ENCODE peak calls at places on chromosomes 16 and 17, in six cellular contexts. V is T47D; L is pons; N is NCI-H2081; U is anterior cingulate cortex; S is effector memory CD4-positive, alpha-beta T cell. F is an unnamed sample.
A peak's percentile ranks its signal among the peaks of the same experiment; 100 is the strongest.

GRCh38 chr17:7588553-7589203 is 1.2 kb downstream of the SOX15 start:
- DNase-seq in V (no peak), L (no peak), N (no peak), U (no peak), S (no peak), F (no peak)

GRCh38 chr16:180101-180920 is at the start of gene HBQ1:
- DNase-seq in V (no peak), L (no peak), N (no peak), U (no peak), S (no peak), F (no peak)

GRCh38 chr17:81037026-81037782 is 2.3 kb downstream of the BAIAP2 start:
- DNase-seq in V (peak; percentile 97), L (no peak), N (no peak), U (no peak), S (no peak), F (no peak)

GRCh38 chr17:18159551-18160120 is 24.0 kb upstream of the ALKBH5 start:
- DNase-seq in V (no peak), L (no peak), N (no peak), U (no peak), S (no peak), F (no peak)

GRCh38 chr17:1193300-1193699 is 13.5 kb upstream of the ABR start:
- DNase-seq in V (no peak), L (no peak), N (no peak), U (no peak), S (no peak), F (no peak)

GRCh38 chr17:74686761-74687160 is 26.0 kb downstream of the CD300LF start:
- DNase-seq in V (no peak), L (no peak), N (no peak), U (no peak), S (no peak), F (no peak)

GRCh38 chr16:48013476-48013875 is 142.3 kb downstream of the ABCC12 start:
- DNase-seq in V (no peak), L (no peak), N (peak; percentile 12), U (no peak), S (no peak), F (peak; percentile 86)

GRCh38 chr17:10048951-10049350 is 143.9 kb upstream of the RCVRN start:
- DNase-seq in V (no peak), L (peak; percentile 99), N (no peak), U (no peak), S (no peak), F (no peak)

GRCh38 chr16:57263585-57264351 is 18.7 kb downstream of the ARL2BP start:
- DNase-seq in V (no peak), L (no peak), N (no peak), U (no peak), S (no peak), F (no peak)

GRCh38 chr17:58156839-58157803 is 8.9 kb downstream of the OR4D1 start:
- DNase-seq in V (no peak), L (peak; percentile 1), N (peak; percentile 43), U (no peak), S (peak; percentile 17), F (no peak)

GRCh38 chr16:24007934-24008333 is 172.2 kb downstream of the PRKCB start:
- DNase-seq in V (no peak), L (no peak), N (no peak), U (no peak), S (no peak), F (no peak)

GRCh38 chr17:37676115-37676925 is 33.1 kb upstream of the DDX52 start:
- DNase-seq in V (no peak), L (no peak), N (no peak), U (no peak), S (no peak), F (no peak)

GRCh38 chr17:63338272-63338671 is 107.8 kb downstream of the CYB561 start:
- DNase-seq in V (no peak), L (no peak), N (no peak), U (no peak), S (no peak), F (no peak)

GRCh38 chr17:28416703-28417311 is 10.8 kb upstream of the SLC46A1 start:
- DNase-seq in V (peak; percentile 68), L (peak; percentile 66), N (peak; percentile 48), U (no peak), S (no peak), F (peak; percentile 46)

GRCh38 chr17:18921912-18922451 is 30.0 kb upstream of the SLC5A10 start:
- DNase-seq in V (no peak), L (no peak), N (no peak), U (no peak), S (no peak), F (peak; percentile 5)

GRCh38 chr17:12744298-12744697 is 45.0 kb upstream of the ARHGAP44 start:
- DNase-seq in V (no peak), L (no peak), N (no peak), U (no peak), S (no peak), F (no peak)

GRCh38 chr16:3129137-3130131 is 5.4 kb upstream of the ZNF213 start:
- DNase-seq in V (no peak), L (peak; percentile 92), N (peak; percentile 84), U (peak; percentile 24), S (peak; percentile 63), F (no peak)

GRCh38 chr17:41777579-41778188 is 8.8 kb downstream of the JUP start:
- DNase-seq in V (no peak), L (peak; percentile 73), N (peak; percentile 93), U (no peak), S (no peak), F (no peak)

GRCh38 chr17:2935622-2936021 is 127.8 kb downstream of the OR1D5 start:
- DNase-seq in V (no peak), L (no peak), N (no peak), U (no peak), S (no peak), F (no peak)

GRCh38 chr17:47957591-47958490 is at the start of gene PRR15L:
- DNase-seq in V (peak; percentile 74), L (no peak), N (peak; percentile 99), U (no peak), S (no peak), F (no peak)

GRCh38 chr16:84513111-84514065 is 8.9 kb upstream of the MEAK7 start:
- DNase-seq in V (no peak), L (no peak), N (no peak), U (no peak), S (no peak), F (no peak)

GRCh38 chr16:57622361-57623250 is 5.8 kb upstream of the ADGRG1 start:
- DNase-seq in V (no peak), L (no peak), N (no peak), U (no peak), S (no peak), F (no peak)

GRCh38 chr17:75440738-75441448 is 15.5 kb upstream of the TMEM94 start:
- DNase-seq in V (no peak), L (no peak), N (no peak), U (no peak), S (no peak), F (no peak)

GRCh38 chr16:12801511-12802042 is 2.1 kb downstream of the CPPED1 start:
- DNase-seq in V (no peak), L (peak; percentile 56), N (no peak), U (no peak), S (no peak), F (no peak)

F was measured in keratinocyte.